ENCODE peak calls at places on chromosomes 12 and 14, in nine cellular contexts. X is uterus, N is HCT116, T is stomach, F is IMR-90, U is vagina, O is right lobe of liver, D is ovary, K is H1. Q is an unnamed sample.

GRCh38 chr12:89450922-89451321 is 73.7 kb downstream of the GALNT4 start:
- DNase-seq in X (no peak), N (no peak), T (no peak), F (peak; percentile 76), U (no peak), O (no peak), D (no peak), K (no peak), Q (no peak)

GRCh38 chr14:65485516-65485915 is 73.0 kb downstream of the FUT8 start:
- DNase-seq in X (no peak), N (no peak), T (no peak), F (no peak), U (no peak), O (no peak), D (no peak), K (no peak), Q (no peak)

GRCh38 chr12:109460538-109460937 is 16.6 kb downstream of the KCTD10 start:
- DNase-seq in X (no peak), N (no peak), T (no peak), F (no peak), U (no peak), O (peak; percentile 24), D (no peak), K (no peak), Q (peak; percentile 91)

GRCh38 chr12:5965950-5966383 is 20.9 kb upstream of the ANO2 start:
- DNase-seq in X (no peak), N (peak; percentile 28), T (peak; percentile 50), F (peak; percentile 34), U (peak; percentile 37), O (peak; percentile 59), D (no peak), K (peak; percentile 81), Q (peak; percentile 47)

GRCh38 chr12:96472384-96472783 is 17.0 kb upstream of the CFAP54 start:
- DNase-seq in X (no peak), N (no peak), T (no peak), F (no peak), U (no peak), O (no peak), D (no peak), K (no peak), Q (no peak)

GRCh38 chr12:56461235-56462159 is 6.9 kb upstream of the SPRYD4 start:
- DNase-seq in X (no peak), N (no peak), T (no peak), F (peak; percentile 49), U (no peak), O (no peak), D (no peak), K (no peak), Q (no peak)

GRCh38 chr14:94548131-94548998 is 12.9 kb upstream of the SERPINA4 start:
- DNase-seq in X (no peak), N (no peak), T (no peak), F (no peak), U (peak; percentile 40), O (no peak), D (no peak), K (no peak), Q (no peak)

GRCh38 chr14:87813211-87813610 is 179.8 kb downstream of the GALC start:
- DNase-seq in X (no peak), N (no peak), T (no peak), F (no peak), U (no peak), O (no peak), D (no peak), K (no peak), Q (no peak)

GRCh38 chr12:67747869-67748760 is 99.6 kb downstream of the DYRK2 start:
- DNase-seq in X (no peak), N (peak; percentile 42), T (peak; percentile 77), F (peak; percentile 72), U (no peak), O (peak; percentile 63), D (no peak), K (no peak), Q (no peak)
- TF ChIP-seq POLR2A in X (no peak), N (no peak), T (no peak), F (no peak), U (no peak), O (no peak), D (no peak), K (no peak), Q (no peak)

GRCh38 chr14:104341532-104342434 is 203.4 kb downstream of the KIF26A start:
- DNase-seq in X (peak; percentile 12), N (peak; percentile 88), T (peak; percentile 49), F (no peak), U (no peak), O (peak; percentile 70), D (peak; percentile 81), K (peak; percentile 85), Q (peak; percentile 75)
- TF ChIP-seq CTCF in X (no peak), N (peak; percentile 92), T (no peak), F (no peak), U (no peak), O (peak; percentile 23), D (peak; percentile 36), K (peak; percentile 74), Q (no peak)

GRCh38 chr12:54419088-54419887 is at the start of gene ITGA5:
- DNase-seq in X (peak; percentile 90), N (peak; percentile 18), T (peak; percentile 66), F (peak; percentile 69), U (peak; percentile 90), O (peak; percentile 89), D (peak; percentile 89), K (peak; percentile 76), Q (peak; percentile 74)
- TF ChIP-seq POLR2A in X (peak; percentile 87), N (peak; percentile 51), T (no peak), F (peak; percentile 77), U (no peak), O (peak; percentile 86), D (peak; percentile 82), K (no peak), Q (peak; percentile 22)

GRCh38 chr12:12975322-12976077 is 23.5 kb upstream of the GPRC5D start:
- DNase-seq in X (peak; percentile 27), N (peak; percentile 29), T (peak; percentile 46), F (peak; percentile 59), U (no peak), O (no peak), D (peak; percentile 35), K (no peak), Q (peak; percentile 40)
- TF ChIP-seq CTCF in X (no peak), N (peak; percentile 78), T (no peak), F (peak; percentile 51), U (peak; percentile 1), O (peak; percentile 12), D (no peak), K (peak; percentile 80), Q (no peak)

DNA sequence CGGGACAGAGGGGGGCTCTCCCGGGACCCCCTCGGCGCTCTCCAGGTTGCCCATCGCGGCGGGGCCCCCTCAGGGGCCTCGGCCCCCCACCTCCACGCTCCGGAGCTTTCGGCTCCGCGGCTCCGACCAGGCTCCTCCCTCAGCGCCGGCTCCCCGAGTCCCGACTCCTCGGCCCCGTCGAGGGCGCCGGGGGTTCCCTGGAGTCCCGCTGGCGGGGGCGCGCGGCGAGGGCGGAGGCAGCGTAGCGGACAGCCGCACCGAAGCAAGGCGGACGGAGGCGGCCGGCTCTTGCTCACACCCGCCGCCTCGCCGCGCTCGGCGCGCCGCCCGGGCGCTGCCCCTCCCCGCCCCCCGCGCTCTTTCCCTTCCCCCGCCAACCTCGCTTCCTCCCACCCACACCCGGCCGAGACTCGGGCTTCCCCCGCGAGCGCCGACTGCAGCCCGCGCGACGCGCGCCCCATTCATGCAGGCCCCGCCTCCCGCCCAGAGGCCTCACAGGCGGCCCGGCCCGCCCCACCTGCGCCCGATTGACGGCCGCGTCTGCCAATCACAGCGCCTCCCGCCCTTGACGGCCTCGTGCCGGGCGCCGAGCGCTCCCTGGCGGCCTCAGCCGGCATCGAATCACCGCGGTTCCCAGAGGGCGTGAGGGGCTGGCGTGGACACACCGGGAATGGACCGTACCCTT is at the start of gene FMNL3:
- DNase-seq in X (peak; percentile 97), N (peak; percentile 79), T (peak; percentile 99), F (peak; percentile 95), U (peak; percentile 94), O (peak; percentile 99), D (peak; percentile 99), K (peak; percentile 99), Q (peak; percentile 98)
- TF ChIP-seq POLR2A in X (no peak), N (no peak), T (no peak), F (peak; percentile 66), U (no peak), O (no peak), D (peak; percentile 65), K (no peak), Q (peak; percentile 25)

Q was measured in thyroid gland.